ENCODE peak calls at places on chromosomes 1 and 21, in eight cellular contexts. Q is mucosa of descending colon; V is thoracic aorta; Y is transverse colon; A is IMR-90; B is pancreas; W is CD8-positive, alpha-beta T cell; U is SK-N-SH. O is an unnamed sample.

GRCh38 chr1:153608089-153608672 is 4.8 kb downstream of the S100A16 start:
- DNase-seq in Q (no peak), V (no peak), Y (no peak), A (no peak), B (no peak), W (no peak), U (no peak), O (no peak)

GRCh38 chr1:147541672-147542548 is 609 bp downstream of the BCL9 start:
- DNase-seq in Q (peak; percentile 50), V (peak; percentile 4), Y (peak; percentile 44), A (peak; percentile 39), B (peak; percentile 49), W (peak; percentile 23), U (peak; percentile 58), O (no peak)

GRCh38 chr1:24142546-24143431 is at the start of gene IL22RA1:
- DNase-seq in Q (peak; percentile 86), V (no peak), Y (peak; percentile 84), A (peak; percentile 19), B (peak; percentile 87), W (no peak), U (no peak), O (no peak)

GRCh38 chr1:99849413-99849743 is 783 bp upstream of the AGL start:
- DNase-seq in Q (peak; percentile 20), V (no peak), Y (peak; percentile 9), A (no peak), B (no peak), W (no peak), U (peak; percentile 25), O (no peak)

GRCh38 chr1:241696815-241697639 is 44.9 kb downstream of the WDR64 start:
- DNase-seq in Q (no peak), V (no peak), Y (no peak), A (no peak), B (no peak), W (no peak), U (no peak), O (no peak)

GRCh38 chr1:196160066-196160795 is 448.0 kb downstream of the KCNT2 start:
- DNase-seq in Q (no peak), V (no peak), Y (no peak), A (peak; percentile 82), B (no peak), W (no peak), U (no peak), O (no peak)

GRCh38 chr1:150484861-150485260 is 2.4 kb upstream of the TARS2 start:
- DNase-seq in Q (peak; percentile 16), V (no peak), Y (no peak), A (peak; percentile 24), B (no peak), W (no peak), U (no peak), O (no peak)

GRCh38 chr1:80656628-80657019 is 1144.1 kb upstream of the ADGRL2 start:
- DNase-seq in Q (no peak), V (no peak), Y (no peak), A (peak; percentile 7), B (no peak), W (no peak), U (no peak), O (no peak)

GRCh38 chr1:210233495-210234253 is 1.1 kb downstream of the SERTAD4 start:
- DNase-seq in Q (peak; percentile 62), V (no peak), Y (peak; percentile 54), A (peak; percentile 52), B (peak; percentile 30), W (no peak), U (peak; percentile 80), O (no peak)

GRCh38 chr1:8545078-8545477 is 227.2 kb downstream of the SLC45A1 start:
- DNase-seq in Q (no peak), V (no peak), Y (no peak), A (peak; percentile 35), B (no peak), W (no peak), U (no peak), O (no peak)

GRCh38 chr1:212515329-212515760 is 82.6 kb downstream of the NENF start:
- DNase-seq in Q (no peak), V (no peak), Y (no peak), A (no peak), B (no peak), W (no peak), U (peak; percentile 26), O (peak; percentile 60)

GRCh38 chr1:12196641-12197482 is 30.1 kb downstream of the TNFRSF1B start:
- DNase-seq in Q (peak; percentile 40), V (no peak), Y (peak; percentile 47), A (no peak), B (no peak), W (no peak), U (no peak), O (no peak)

GRCh38 chr1:218804014-218804785 is 369.5 kb upstream of the LYPLAL1 start:
- DNase-seq in Q (no peak), V (no peak), Y (no peak), A (peak; percentile 32), B (no peak), W (no peak), U (no peak), O (no peak)

GRCh38 chr1:161193561-161194235 is 5.2 kb downstream of the ADAMTS4 start:
- DNase-seq in Q (no peak), V (no peak), Y (no peak), A (no peak), B (no peak), W (no peak), U (no peak), O (no peak)

GRCh38 chr1:54380285-54380882 is 25.8 kb downstream of the SSBP3 start:
- DNase-seq in Q (no peak), V (no peak), Y (no peak), A (no peak), B (no peak), W (peak; percentile 64), U (no peak), O (no peak)

GRCh38 chr21:33133912-33134311 is 64.0 kb downstream of the OLIG1 start:
- DNase-seq in Q (no peak), V (no peak), Y (no peak), A (no peak), B (no peak), W (no peak), U (no peak), O (no peak)

GRCh38 chr21:33127154-33127893 is 57.4 kb downstream of the OLIG1 start:
- DNase-seq in Q (peak; percentile 67), V (no peak), Y (peak; percentile 50), A (peak; percentile 65), B (peak; percentile 62), W (peak; percentile 38), U (peak; percentile 60), O (peak; percentile 9)

GRCh38 chr21:33128538-33128937 is 58.6 kb downstream of the OLIG1 start:
- DNase-seq in Q (no peak), V (no peak), Y (no peak), A (no peak), B (no peak), W (no peak), U (no peak), O (no peak)

GRCh38 chr21:33135925-33136324 is 66.0 kb downstream of the OLIG1 start:
- DNase-seq in Q (no peak), V (no peak), Y (no peak), A (no peak), B (no peak), W (no peak), U (no peak), O (no peak)

GRCh38 chr21:33132054-33132453 is 62.1 kb downstream of the OLIG1 start:
- DNase-seq in Q (no peak), V (no peak), Y (no peak), A (no peak), B (no peak), W (no peak), U (no peak), O (no peak)
- TF ChIP-seq CTCF in Q (no peak), V (no peak), Y (no peak), A (no peak), B (no peak), W (peak; percentile 14), U (peak; percentile 33), O (peak; percentile 28)

GRCh38 chr1:193187114-193187513 is 701 bp upstream of the B3GALT2 start:
- DNase-seq in Q (no peak), V (no peak), Y (no peak), A (no peak), B (no peak), W (no peak), U (no peak), O (no peak)

GRCh38 chr1:193185206-193185605 is 1.2 kb downstream of the B3GALT2 start:
- DNase-seq in Q (no peak), V (no peak), Y (no peak), A (no peak), B (no peak), W (no peak), U (no peak), O (no peak)

GRCh38 chr1:193185861-193186714 is at the start of gene B3GALT2:
- DNase-seq in Q (peak; percentile 67), V (no peak), Y (peak; percentile 32), A (peak; percentile 70), B (peak; percentile 19), W (no peak), U (peak; percentile 19), O (no peak)

GRCh38 chr1:193183019-193183643 is 3.3 kb downstream of the B3GALT2 start:
- DNase-seq in Q (peak; percentile 33), V (no peak), Y (no peak), A (peak; percentile 71), B (no peak), W (no peak), U (peak; percentile 28), O (no peak)

GRCh38 chr1:193184776-193185175 is 1.6 kb downstream of the B3GALT2 start:
- DNase-seq in Q (no peak), V (no peak), Y (no peak), A (no peak), B (no peak), W (no peak), U (no peak), O (no peak)
- H3K4me3 ChIP-seq in Q (no peak overlapping the region), V (no peak overlapping the region), Y (peak overlapping the region; percentile 43), A (peak overlapping the region; percentile 60), B (no peak overlapping the region), W (no peak overlapping the region), U (no peak overlapping the region), O (no peak overlapping the region)

DNA sequence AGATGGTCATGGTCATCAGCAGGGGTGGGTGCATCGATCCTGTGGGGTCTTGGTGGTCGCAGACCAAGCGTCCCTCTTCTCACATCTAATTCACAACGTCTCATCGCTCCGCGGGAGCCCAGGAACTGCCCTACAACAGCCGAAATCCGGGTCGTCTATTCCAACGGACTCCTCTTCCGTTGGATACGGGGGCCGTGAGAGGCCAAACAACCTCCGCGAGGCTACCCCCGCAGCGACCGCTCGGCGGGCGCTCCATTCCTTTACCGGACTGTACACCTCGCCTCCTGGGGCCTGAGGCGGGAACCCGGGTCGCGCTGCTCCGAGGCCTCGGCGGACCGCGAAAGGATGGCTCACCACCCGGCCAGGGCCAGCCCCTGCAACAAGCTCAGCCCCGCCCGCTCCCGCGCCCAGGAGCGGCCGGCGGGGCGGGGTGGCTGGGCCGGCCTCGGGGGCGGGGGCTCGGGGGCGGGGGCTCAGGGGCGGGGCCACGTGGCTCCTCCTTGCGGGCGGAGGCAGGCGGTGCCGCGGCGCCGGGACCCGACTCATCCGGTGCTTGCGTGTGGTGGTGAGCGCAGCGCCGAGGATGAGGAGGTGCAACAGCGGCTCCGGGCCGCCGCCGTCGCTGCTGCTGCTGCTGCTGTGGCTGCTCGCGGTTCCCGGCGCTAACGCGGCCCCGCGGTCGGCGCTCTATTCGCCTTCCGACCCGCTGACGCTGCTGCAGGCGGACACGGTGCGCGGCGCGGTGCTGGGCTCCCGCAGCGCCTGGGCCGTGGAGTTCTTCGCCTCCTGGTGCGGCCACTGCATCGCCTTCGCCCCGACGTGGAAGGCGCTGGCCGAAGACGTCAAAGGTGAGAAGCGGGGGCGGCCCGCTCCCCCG is at the start of gene QSOX1:
- DNase-seq in Q (peak; percentile 91), V (peak; percentile 47), Y (peak; percentile 92), A (peak; percentile 86), B (peak; percentile 89), W (peak; percentile 88), U (peak; percentile 100), O (no peak)
- TF ChIP-seq CTCF in Q (peak; percentile 23), V (no peak), Y (no peak), A (peak; percentile 11), B (no peak), W (no peak), U (no peak), O (no peak)

GRCh38 chr1:29236743-29236992 is 346 bp downstream of the PTPRU start:
- DNase-seq in Q (no peak), V (no peak), Y (no peak), A (no peak), B (no peak), W (no peak), U (no peak), O (no peak)
- H3K4me3 ChIP-seq in Q (peak overlapping the region; percentile 6), V (peak overlapping the region; percentile 73), Y (peak overlapping the region; percentile 53), A (peak overlapping the region; percentile 61), B (peak overlapping the region; percentile 43), W (peak overlapping the region; percentile 36), U (peak overlapping the region; percentile 89), O (peak overlapping the region; percentile 65)